ENCODE peak calls at places on chromosomes 16 and 17, in seven cellular contexts. One of them, this sample, is unnamed.

GRCh38 chr16:56357291-56357764 is 68.0 kb downstream of the AMFR start:
- DNase-seq in T follicular helper cell: no peak
- DNase-seq in anterior cingulate cortex: no peak
- DNase-seq in mesendoderm: peak
- DNase-seq in NCI-H1930: no peak
- DNase-seq in activated CD8-positive, alpha-beta memory T cell treated with anti-CD3 and anti-CD28 coated beads for 1 hour: no peak
- DNase-seq in NCI-H1417 treated with DMSO at 0.1 percent for 48 hours: no peak
- DNase-seq in this sample: peak

GRCh38 chr17:1059131-1059795 is 62.3 kb downstream of the TIMM22 start:
- DNase-seq in T follicular helper cell: no peak
- DNase-seq in anterior cingulate cortex: no peak
- DNase-seq in mesendoderm: no peak
- DNase-seq in NCI-H1930: no peak
- DNase-seq in activated CD8-positive, alpha-beta memory T cell treated with anti-CD3 and anti-CD28 coated beads for 1 hour: no peak
- DNase-seq in NCI-H1417 treated with DMSO at 0.1 percent for 48 hours: no peak
- DNase-seq in this sample: no peak

GRCh38 chr17:45248132-45248936 is 13.6 kb downstream of the SPATA32 start:
- DNase-seq in T follicular helper cell: peak
- DNase-seq in anterior cingulate cortex: no peak
- DNase-seq in mesendoderm: peak
- DNase-seq in NCI-H1930: no peak
- DNase-seq in activated CD8-positive, alpha-beta memory T cell treated with anti-CD3 and anti-CD28 coated beads for 1 hour: peak
- DNase-seq in NCI-H1417 treated with DMSO at 0.1 percent for 48 hours: no peak
- DNase-seq in this sample: no peak

GRCh38 chr16:31251435-31251834 is 8.3 kb upstream of the ITGAM start:
- DNase-seq in T follicular helper cell: no peak
- DNase-seq in anterior cingulate cortex: no peak
- DNase-seq in mesendoderm: no peak
- DNase-seq in NCI-H1930: no peak
- DNase-seq in activated CD8-positive, alpha-beta memory T cell treated with anti-CD3 and anti-CD28 coated beads for 1 hour: no peak
- DNase-seq in NCI-H1417 treated with DMSO at 0.1 percent for 48 hours: no peak
- DNase-seq in this sample: no peak

GRCh38 chr17:18139949-18140348 is 31.4 kb downstream of the MYO15A start:
- DNase-seq in T follicular helper cell: no peak
- DNase-seq in anterior cingulate cortex: no peak
- DNase-seq in mesendoderm: peak
- DNase-seq in NCI-H1930: peak
- DNase-seq in activated CD8-positive, alpha-beta memory T cell treated with anti-CD3 and anti-CD28 coated beads for 1 hour: no peak
- DNase-seq in NCI-H1417 treated with DMSO at 0.1 percent for 48 hours: no peak
- DNase-seq in this sample: no peak

GRCh38 chr16:70745536-70746025 is 55.4 kb downstream of the VAC14 start:
- DNase-seq in T follicular helper cell: no peak
- DNase-seq in anterior cingulate cortex: no peak
- DNase-seq in mesendoderm: no peak
- DNase-seq in NCI-H1930: no peak
- DNase-seq in activated CD8-positive, alpha-beta memory T cell treated with anti-CD3 and anti-CD28 coated beads for 1 hour: no peak
- DNase-seq in NCI-H1417 treated with DMSO at 0.1 percent for 48 hours: no peak
- DNase-seq in this sample: no peak

GRCh38 chr16:1960665-1961630 is 1.6 kb downstream of the NDUFB10 start:
- DNase-seq in T follicular helper cell: no peak
- DNase-seq in anterior cingulate cortex: no peak
- DNase-seq in mesendoderm: peak
- DNase-seq in NCI-H1930: peak
- DNase-seq in activated CD8-positive, alpha-beta memory T cell treated with anti-CD3 and anti-CD28 coated beads for 1 hour: no peak
- DNase-seq in NCI-H1417 treated with DMSO at 0.1 percent for 48 hours: no peak
- DNase-seq in this sample: peak

GRCh38 chr17:4939804-4940624 is at the start of the genes RNF167 and SLC25A11:
- DNase-seq in T follicular helper cell: peak
- DNase-seq in anterior cingulate cortex: peak
- DNase-seq in mesendoderm: peak
- DNase-seq in NCI-H1930: peak
- DNase-seq in activated CD8-positive, alpha-beta memory T cell treated with anti-CD3 and anti-CD28 coated beads for 1 hour: peak
- DNase-seq in NCI-H1417 treated with DMSO at 0.1 percent for 48 hours: peak
- DNase-seq in this sample: peak

GRCh38 chr17:73639322-73639721 is 4.9 kb downstream of the SDK2 start:
- DNase-seq in T follicular helper cell: no peak
- DNase-seq in anterior cingulate cortex: no peak
- DNase-seq in mesendoderm: no peak
- DNase-seq in NCI-H1930: no peak
- DNase-seq in activated CD8-positive, alpha-beta memory T cell treated with anti-CD3 and anti-CD28 coated beads for 1 hour: no peak
- DNase-seq in NCI-H1417 treated with DMSO at 0.1 percent for 48 hours: no peak
- DNase-seq in this sample: no peak

GRCh38 chr16:29675811-29676643 is 3.0 kb upstream of the QPRT start:
- DNase-seq in T follicular helper cell: no peak
- DNase-seq in anterior cingulate cortex: peak
- DNase-seq in mesendoderm: peak
- DNase-seq in NCI-H1930: no peak
- DNase-seq in activated CD8-positive, alpha-beta memory T cell treated with anti-CD3 and anti-CD28 coated beads for 1 hour: no peak
- DNase-seq in NCI-H1417 treated with DMSO at 0.1 percent for 48 hours: no peak
- DNase-seq in this sample: no peak

GRCh38 chr17:41176744-41177387 is 1.2 kb downstream of the KRTAP4-2 start:
- DNase-seq in T follicular helper cell: no peak
- DNase-seq in anterior cingulate cortex: no peak
- DNase-seq in mesendoderm: no peak
- DNase-seq in NCI-H1930: no peak
- DNase-seq in activated CD8-positive, alpha-beta memory T cell treated with anti-CD3 and anti-CD28 coated beads for 1 hour: no peak
- DNase-seq in NCI-H1417 treated with DMSO at 0.1 percent for 48 hours: no peak
- DNase-seq in this sample: no peak

GRCh38 chr16:71974068-71974818 is 26.0 kb downstream of the PKD1L3 start:
- DNase-seq in T follicular helper cell: no peak
- DNase-seq in anterior cingulate cortex: no peak
- DNase-seq in mesendoderm: no peak
- DNase-seq in NCI-H1930: no peak
- DNase-seq in activated CD8-positive, alpha-beta memory T cell treated with anti-CD3 and anti-CD28 coated beads for 1 hour: no peak
- DNase-seq in NCI-H1417 treated with DMSO at 0.1 percent for 48 hours: no peak
- DNase-seq in this sample: no peak

GRCh38 chr16:84379731-84380369 is 11.5 kb downstream of the ATP2C2 start:
- DNase-seq in T follicular helper cell: no peak
- DNase-seq in anterior cingulate cortex: no peak
- DNase-seq in mesendoderm: peak
- DNase-seq in NCI-H1930: no peak
- DNase-seq in activated CD8-positive, alpha-beta memory T cell treated with anti-CD3 and anti-CD28 coated beads for 1 hour: no peak
- DNase-seq in NCI-H1417 treated with DMSO at 0.1 percent for 48 hours: no peak
- DNase-seq in this sample: no peak

GRCh38 chr17:36094746-36095145 is 4.8 kb upstream of the CCL3 start:
- DNase-seq in T follicular helper cell: no peak
- DNase-seq in anterior cingulate cortex: no peak
- DNase-seq in mesendoderm: no peak
- DNase-seq in NCI-H1930: no peak
- DNase-seq in activated CD8-positive, alpha-beta memory T cell treated with anti-CD3 and anti-CD28 coated beads for 1 hour: no peak
- DNase-seq in NCI-H1417 treated with DMSO at 0.1 percent for 48 hours: no peak
- DNase-seq in this sample: no peak

GRCh38 chr17:18070861-18071340 is 16.8 kb upstream of the DRG2 start:
- DNase-seq in T follicular helper cell: no peak
- DNase-seq in anterior cingulate cortex: peak
- DNase-seq in mesendoderm: peak
- DNase-seq in NCI-H1930: no peak
- DNase-seq in activated CD8-positive, alpha-beta memory T cell treated with anti-CD3 and anti-CD28 coated beads for 1 hour: no peak
- DNase-seq in NCI-H1417 treated with DMSO at 0.1 percent for 48 hours: no peak
- DNase-seq in this sample: no peak

GRCh38 chr16:9364721-9365693 is 273.6 kb downstream of the HAPSTR1 start:
- DNase-seq in T follicular helper cell: no peak
- DNase-seq in anterior cingulate cortex: peak
- DNase-seq in mesendoderm: no peak
- DNase-seq in NCI-H1930: no peak
- DNase-seq in activated CD8-positive, alpha-beta memory T cell treated with anti-CD3 and anti-CD28 coated beads for 1 hour: no peak
- DNase-seq in NCI-H1417 treated with DMSO at 0.1 percent for 48 hours: no peak
- DNase-seq in this sample: no peak

GRCh38 chr16:82660078-82660645 is 33.4 kb downstream of the CDH13 start:
- DNase-seq in T follicular helper cell: no peak
- DNase-seq in anterior cingulate cortex: no peak
- DNase-seq in mesendoderm: no peak
- DNase-seq in NCI-H1930: no peak
- DNase-seq in activated CD8-positive, alpha-beta memory T cell treated with anti-CD3 and anti-CD28 coated beads for 1 hour: no peak
- DNase-seq in NCI-H1417 treated with DMSO at 0.1 percent for 48 hours: no peak
- DNase-seq in this sample: no peak

GRCh38 chr17:78974635-78975591 is 4.8 kb downstream of the LGALS3BP start:
- DNase-seq in T follicular helper cell: no peak
- DNase-seq in anterior cingulate cortex: no peak
- DNase-seq in mesendoderm: peak
- DNase-seq in NCI-H1930: no peak
- DNase-seq in activated CD8-positive, alpha-beta memory T cell treated with anti-CD3 and anti-CD28 coated beads for 1 hour: no peak
- DNase-seq in NCI-H1417 treated with DMSO at 0.1 percent for 48 hours: no peak
- DNase-seq in this sample: peak